ENCODE peak calls at places on chromosomes 7 and 10, in nine cellular contexts. Q is ascending aorta; F is stimulated activated CD4-positive, alpha-beta T cell treated with anti-CD3 and anti-CD28 coated beads, Interleukin-2, amount 100 ng/mL, for 24 hours; D is activated naive CD8-positive, alpha-beta T cell treated with anti-CD3 and anti-CD28 coated beads, Interleukin-2, amount 50 U/mL, for 24 hours; C is neuronal stem cell; A is NCI-H1436; G is activated CD8-positive, alpha-beta memory T cell treated with anti-CD3 and anti-CD28 coated beads for 48 hours; X is heart right ventricle; N is RKO. Y is an unnamed sample.
A peak's percentile ranks its signal among the peaks of the same experiment; 100 is the strongest.

GRCh38 chr7:137990251-137990901 is 11.5 kb downstream of the CREB3L2 start:
- DNase-seq in Q (no peak), F (no peak), D (no peak), C (no peak), A (no peak), G (no peak), X (peak; percentile 30), N (no peak), Y (no peak)

GRCh38 chr10:78081292-78081691 is 47.6 kb downstream of the RPS24 start:
- DNase-seq in Q (no peak), F (no peak), D (no peak), C (no peak), A (no peak), G (no peak), X (no peak), N (no peak), Y (no peak)

GRCh38 chr10:131961777-131962450 is 19.8 kb downstream of the BNIP3 start:
- DNase-seq in Q (no peak), F (no peak), D (no peak), C (no peak), A (no peak), G (no peak), X (no peak), N (no peak), Y (peak; percentile 35)

GRCh38 chr10:43176271-43176670 is 38.0 kb downstream of the CSGALNACT2 start:
- DNase-seq in Q (no peak), F (no peak), D (no peak), C (no peak), A (no peak), G (no peak), X (no peak), N (no peak), Y (no peak)

GRCh38 chr10:114694735-114695134 is 36.7 kb upstream of the ABLIM1 start:
- DNase-seq in Q (no peak), F (peak; percentile 32), D (peak; percentile 44), C (peak; percentile 38), A (no peak), G (no peak), X (no peak), N (peak; percentile 20), Y (no peak)

GRCh38 chr10:12638103-12638502 is 288.8 kb downstream of the CAMK1D start:
- DNase-seq in Q (no peak), F (no peak), D (no peak), C (no peak), A (peak; percentile 72), G (no peak), X (no peak), N (no peak), Y (no peak)

GRCh38 chr7:77631820-77632219 is 64.4 kb upstream of the RSBN1L start:
- DNase-seq in Q (no peak), F (no peak), D (no peak), C (no peak), A (no peak), G (no peak), X (no peak), N (no peak), Y (no peak)

GRCh38 chr7:52257890-52258289 is 777.5 kb upstream of the POM121L12 start:
- DNase-seq in Q (no peak), F (no peak), D (no peak), C (no peak), A (no peak), G (no peak), X (peak; percentile 42), N (no peak), Y (no peak)

GRCh38 chr10:92846819-92847184 is 1.5 kb upstream of the EXOC6 start:
- DNase-seq in Q (no peak), F (no peak), D (no peak), C (no peak), A (no peak), G (no peak), X (no peak), N (no peak), Y (no peak)

GRCh38 chr10:14173706-14174594 is 156.8 kb downstream of the FRMD4A start:
- DNase-seq in Q (no peak), F (no peak), D (no peak), C (peak; percentile 43), A (no peak), G (no peak), X (no peak), N (no peak), Y (no peak)

GRCh38 chr7:17099083-17099973 is 199.1 kb upstream of the AHR start:
- DNase-seq in Q (peak; percentile 64), F (no peak), D (no peak), C (no peak), A (no peak), G (no peak), X (no peak), N (peak; percentile 2), Y (no peak)

GRCh38 chr7:133040617-133041016 is 41.3 kb downstream of the CHCHD3 start:
- DNase-seq in Q (no peak), F (no peak), D (no peak), C (no peak), A (no peak), G (no peak), X (no peak), N (no peak), Y (no peak)

GRCh38 chr7:134991469-134992339 is 5.4 kb downstream of the AGBL3 start:
- DNase-seq in Q (no peak), F (no peak), D (no peak), C (no peak), A (no peak), G (no peak), X (no peak), N (no peak), Y (no peak)

GRCh38 chr7:22730921-22731654 is 4.1 kb downstream of the IL6 start:
- DNase-seq in Q (no peak), F (no peak), D (no peak), C (no peak), A (no peak), G (no peak), X (no peak), N (peak; percentile 12), Y (no peak)

GRCh38 chr7:132436121-132436520 is 140.1 kb downstream of the PLXNA4 start:
- DNase-seq in Q (peak; percentile 69), F (no peak), D (no peak), C (no peak), A (no peak), G (no peak), X (peak; percentile 60), N (no peak), Y (no peak)

GRCh38 chr7:108004220-108005142 is 1.5 kb upstream of the LAMB1 start:
- DNase-seq in Q (no peak), F (no peak), D (no peak), C (no peak), A (no peak), G (no peak), X (peak; percentile 27), N (peak; percentile 67), Y (no peak)

GRCh38 chr10:58661336-58661735 is 148.7 kb downstream of the BICC1 start:
- DNase-seq in Q (no peak), F (no peak), D (no peak), C (no peak), A (no peak), G (no peak), X (no peak), N (no peak), Y (no peak)

GRCh38 chr10:105952153-105952552 is 1212.4 kb downstream of the SORCS1 start:
- DNase-seq in Q (no peak), F (no peak), D (no peak), C (peak; percentile 27), A (no peak), G (no peak), X (no peak), N (no peak), Y (no peak)

GRCh38 chr10:29736325-29737208 is 101.8 kb upstream of the SVIL start:
- DNase-seq in Q (peak; percentile 83), F (peak; percentile 29), D (peak; percentile 18), C (peak; percentile 58), A (peak; percentile 45), G (no peak), X (peak; percentile 46), N (peak; percentile 60), Y (no peak)

GRCh38 chr7:134750083-134751062 is 29.1 kb upstream of the CALD1 start:
- DNase-seq in Q (peak; percentile 72), F (peak; percentile 77), D (peak; percentile 77), C (peak; percentile 56), A (no peak), G (peak; percentile 51), X (peak; percentile 49), N (no peak), Y (no peak)

GRCh38 chr10:78336402-78336791 is 302.7 kb downstream of the RPS24 start:
- DNase-seq in Q (peak; percentile 62), F (peak; percentile 10), D (no peak), C (no peak), A (no peak), G (no peak), X (no peak), N (no peak), Y (no peak)

GRCh38 chr10:61896854-61897661 is 4.4 kb upstream of the ARID5B start:
- DNase-seq in Q (peak; percentile 82), F (peak; percentile 64), D (peak; percentile 60), C (peak; percentile 78), A (peak; percentile 39), G (no peak), X (peak; percentile 69), N (peak; percentile 85), Y (no peak)

GRCh38 chr7:102412548-102412947 is 16.4 kb downstream of the PRKRIP1 start:
- DNase-seq in Q (no peak), F (peak; percentile 63), D (peak; percentile 50), C (no peak), A (no peak), G (no peak), X (peak; percentile 54), N (peak; percentile 59), Y (peak; percentile 95)

GRCh38 chr10:62233494-62234283 is 35.0 kb downstream of the RTKN2 start:
- DNase-seq in Q (no peak), F (no peak), D (no peak), C (no peak), A (no peak), G (no peak), X (no peak), N (no peak), Y (no peak)

GRCh38 chr7:83799333-83799732 is 150.4 kb upstream of the SEMA3E start:
- DNase-seq in Q (no peak), F (no peak), D (no peak), C (no peak), A (no peak), G (no peak), X (no peak), N (no peak), Y (no peak)

GRCh38 chr10:49585387-49585786 is 24.7 kb upstream of the SLC18A3 start:
- DNase-seq in Q (no peak), F (no peak), D (no peak), C (no peak), A (no peak), G (no peak), X (no peak), N (no peak), Y (no peak)

Y was measured in cerebellar nuclear complex.